ENCODE peak calls at places on chromosome X, in six cellular contexts. One of them, this sample, is unnamed. For H3K4me1, the result is how much of the 10 kb centered on the place peaks cover.

GRCh38 chrX:46704767-46705386 is 54.0 kb downstream of the SLC9A7 start:
- DNase-seq in CD8-positive, alpha-beta memory T cell: no peak
- DNase-seq in DND-41: no peak
- DNase-seq in pancreas: no peak
- DNase-seq in cardiac muscle cell: no peak
- DNase-seq in colonic mucosa: no peak
- DNase-seq in this sample: no peak

GRCh38 chrX:150334100-150334499 is 29.0 kb upstream of the MAMLD1 start:
- DNase-seq in CD8-positive, alpha-beta memory T cell: no peak
- DNase-seq in DND-41: no peak
- DNase-seq in pancreas: no peak
- DNase-seq in cardiac muscle cell: no peak
- DNase-seq in colonic mucosa: no peak
- DNase-seq in this sample: peak

GRCh38 chrX:10533686-10534365 is 86.6 kb downstream of the MID1 start:
- DNase-seq in colonic mucosa: no peak
- DNase-seq in cardiac muscle cell: no peak
- DNase-seq in CD8-positive, alpha-beta memory T cell: no peak
- DNase-seq in DND-41: no peak
- DNase-seq in pancreas: no peak
- DNase-seq in this sample: no peak

GRCh38 chrX:70998402-70999027 is 67.6 kb upstream of the SLC7A3 start:
- DNase-seq in cardiac muscle cell: peak
- DNase-seq in DND-41: peak
- DNase-seq in colonic mucosa: peak
- DNase-seq in CD8-positive, alpha-beta memory T cell: no peak
- DNase-seq in pancreas: no peak
- DNase-seq in this sample: no peak

GRCh38 chrX:19440713-19441112 is 74.6 kb downstream of the MAP3K15 start:
- DNase-seq in cardiac muscle cell: no peak
- DNase-seq in CD8-positive, alpha-beta memory T cell: no peak
- DNase-seq in pancreas: no peak
- DNase-seq in DND-41: no peak
- DNase-seq in colonic mucosa: no peak
- DNase-seq in this sample: no peak

GRCh38 chrX:42519666-42520231 is 258.2 kb downstream of the PPP1R2C start:
- DNase-seq in DND-41: no peak
- DNase-seq in colonic mucosa: no peak
- DNase-seq in CD8-positive, alpha-beta memory T cell: no peak
- DNase-seq in pancreas: no peak
- DNase-seq in cardiac muscle cell: no peak
- DNase-seq in this sample: no peak

GRCh38 chrX:71111141-71111843 is at the start of gene IL2RG:
- DNase-seq in pancreas: no peak
- DNase-seq in DND-41: peak
- DNase-seq in CD8-positive, alpha-beta memory T cell: peak
- DNase-seq in cardiac muscle cell: no peak
- DNase-seq in colonic mucosa: peak
- DNase-seq in this sample: no peak

GRCh38 chrX:20431486-20431885 is 164.8 kb upstream of the RPS6KA3 start:
- DNase-seq in cardiac muscle cell: no peak
- DNase-seq in CD8-positive, alpha-beta memory T cell: no peak
- DNase-seq in DND-41: no peak
- DNase-seq in pancreas: no peak
- DNase-seq in colonic mucosa: no peak
- DNase-seq in this sample: no peak

GRCh38 chrX:130909469-130910136 is 6.6 kb upstream of the ENOX2 start:
- DNase-seq in cardiac muscle cell: no peak
- DNase-seq in pancreas: no peak
- DNase-seq in CD8-positive, alpha-beta memory T cell: no peak
- DNase-seq in DND-41: no peak
- DNase-seq in colonic mucosa: no peak
- DNase-seq in this sample: no peak

GRCh38 chrX:323721-324628 is 5.4 kb upstream of the GTPBP6 start:
- DNase-seq in DND-41: peak
- DNase-seq in pancreas: peak
- DNase-seq in cardiac muscle cell: peak
- DNase-seq in colonic mucosa: no peak
- DNase-seq in CD8-positive, alpha-beta memory T cell: peak
- DNase-seq in this sample: no peak

GRCh38 chrX:155951237-155951789 is 46.2 kb upstream of the IL9R start:
- DNase-seq in CD8-positive, alpha-beta memory T cell: no peak
- DNase-seq in colonic mucosa: no peak
- DNase-seq in DND-41: no peak
- DNase-seq in cardiac muscle cell: no peak
- DNase-seq in pancreas: no peak
- DNase-seq in this sample: no peak

GRCh38 chrX:24347871-24348270 is 12.6 kb upstream of the SUPT20HL1 start:
- DNase-seq in colonic mucosa: no peak
- DNase-seq in pancreas: no peak
- DNase-seq in CD8-positive, alpha-beta memory T cell: no peak
- DNase-seq in cardiac muscle cell: peak
- DNase-seq in DND-41: no peak
- DNase-seq in this sample: no peak

GRCh38 chrX:39204945-39205344 is 403.7 kb downstream of the MID1IP1 start:
- DNase-seq in cardiac muscle cell: no peak
- DNase-seq in pancreas: no peak
- DNase-seq in DND-41: no peak
- DNase-seq in colonic mucosa: no peak
- DNase-seq in CD8-positive, alpha-beta memory T cell: no peak
- DNase-seq in this sample: no peak

GRCh38 chrX:136318895-136319597 is 18.3 kb downstream of the ADGRG4 start:
- DNase-seq in cardiac muscle cell: no peak
- DNase-seq in pancreas: no peak
- DNase-seq in DND-41: no peak
- DNase-seq in CD8-positive, alpha-beta memory T cell: no peak
- DNase-seq in colonic mucosa: no peak
- DNase-seq in this sample: no peak

GRCh38 chrX:38940547-38940946 is 139.3 kb downstream of the MID1IP1 start:
- DNase-seq in CD8-positive, alpha-beta memory T cell: no peak
- DNase-seq in colonic mucosa: no peak
- DNase-seq in DND-41: no peak
- DNase-seq in pancreas: no peak
- DNase-seq in cardiac muscle cell: no peak
- DNase-seq in this sample: no peak

GRCh38 chrX:132751043-132751690 is 207.3 kb downstream of the HS6ST2 start:
- DNase-seq in pancreas: no peak
- DNase-seq in colonic mucosa: no peak
- DNase-seq in DND-41: peak
- DNase-seq in CD8-positive, alpha-beta memory T cell: no peak
- DNase-seq in cardiac muscle cell: no peak
- DNase-seq in this sample: no peak

GRCh38 chrX:134836497-134836968 is 154.3 kb upstream of the SMIM10 start:
- DNase-seq in DND-41: no peak
- DNase-seq in pancreas: no peak
- DNase-seq in CD8-positive, alpha-beta memory T cell: no peak
- DNase-seq in colonic mucosa: no peak
- DNase-seq in cardiac muscle cell: no peak
- DNase-seq in this sample: no peak

GRCh38 chrX:114841051-114841450 is 176.4 kb downstream of the IL13RA2 start:
- DNase-seq in CD8-positive, alpha-beta memory T cell: no peak
- DNase-seq in colonic mucosa: no peak
- DNase-seq in DND-41: no peak
- DNase-seq in cardiac muscle cell: no peak
- DNase-seq in pancreas: no peak
- DNase-seq in this sample: no peak

GRCh38 chrX:118528089-118528753 is 32.6 kb downstream of the DOCK11 start:
- DNase-seq in colonic mucosa: no peak
- DNase-seq in pancreas: no peak
- DNase-seq in DND-41: peak
- DNase-seq in cardiac muscle cell: no peak
- DNase-seq in CD8-positive, alpha-beta memory T cell: peak
- DNase-seq in this sample: no peak

DNA sequence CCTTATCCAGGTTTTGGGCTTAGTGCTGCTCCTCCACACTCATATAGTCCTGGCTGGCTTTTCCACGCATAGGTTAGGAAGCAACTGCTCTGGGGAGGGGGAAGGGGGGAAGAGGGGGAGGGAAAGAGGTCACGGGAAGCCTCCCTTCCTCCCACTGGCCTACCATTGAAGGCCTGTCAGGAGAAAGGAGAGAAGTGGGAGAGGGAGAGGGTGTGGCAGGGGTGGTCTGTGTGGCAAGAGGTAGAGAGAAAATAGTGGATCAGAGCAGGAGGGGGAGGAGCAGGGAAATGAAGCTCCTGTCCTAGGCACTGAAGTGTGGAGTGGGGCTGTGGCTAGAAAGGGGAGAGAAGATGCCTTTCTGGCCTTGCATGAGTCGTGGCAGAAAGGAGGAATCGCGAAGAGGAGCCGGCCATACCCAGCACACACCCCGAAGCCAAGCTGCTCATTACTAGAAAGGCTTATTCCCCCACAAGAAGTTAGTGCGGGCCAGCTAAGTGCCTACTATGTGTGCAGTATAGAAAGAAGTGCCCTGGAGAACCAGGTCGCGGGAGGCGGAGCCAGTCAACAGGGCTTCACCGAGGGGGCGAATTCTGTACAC is 1.1 kb upstream of the TMEM164 start:
- DNase-seq in cardiac muscle cell: no peak
- DNase-seq in colonic mucosa: no peak
- DNase-seq in DND-41: no peak
- DNase-seq in CD8-positive, alpha-beta memory T cell: no peak
- DNase-seq in pancreas: no peak
- DNase-seq in this sample: no peak
- H3K27ac ChIP-seq in cardiac muscle cell: peak
- H3K27ac ChIP-seq in colonic mucosa: peak
- H3K27ac ChIP-seq in DND-41: peak
- H3K27ac ChIP-seq in CD8-positive, alpha-beta memory T cell: peak
- H3K27ac ChIP-seq in pancreas: no peak
- H3K27ac ChIP-seq in this sample: peak

GRCh38 chrX:53319614-53320542 is 38.5 kb upstream of the IQSEC2 start:
- DNase-seq in colonic mucosa: no peak
- DNase-seq in DND-41: no peak
- DNase-seq in CD8-positive, alpha-beta memory T cell: no peak
- DNase-seq in cardiac muscle cell: no peak
- DNase-seq in pancreas: no peak
- DNase-seq in this sample: no peak

GRCh38 chrX:53320543-53321215 is 39.3 kb upstream of the IQSEC2 start:
- DNase-seq in pancreas: peak
- DNase-seq in DND-41: no peak
- DNase-seq in CD8-positive, alpha-beta memory T cell: peak
- DNase-seq in colonic mucosa: no peak
- DNase-seq in cardiac muscle cell: peak
- DNase-seq in this sample: peak

GRCh38 chrX:53323196-53323595 is 41.8 kb upstream of the IQSEC2 start:
- DNase-seq in cardiac muscle cell: no peak
- DNase-seq in colonic mucosa: no peak
- DNase-seq in pancreas: no peak
- DNase-seq in CD8-positive, alpha-beta memory T cell: no peak
- DNase-seq in DND-41: no peak
- DNase-seq in this sample: no peak

GRCh38 chrX:53321943-53322497 is 40.6 kb upstream of the IQSEC2 start:
- DNase-seq in cardiac muscle cell: peak
- DNase-seq in colonic mucosa: no peak
- DNase-seq in DND-41: no peak
- DNase-seq in pancreas: no peak
- DNase-seq in CD8-positive, alpha-beta memory T cell: no peak
- DNase-seq in this sample: no peak

DNA sequence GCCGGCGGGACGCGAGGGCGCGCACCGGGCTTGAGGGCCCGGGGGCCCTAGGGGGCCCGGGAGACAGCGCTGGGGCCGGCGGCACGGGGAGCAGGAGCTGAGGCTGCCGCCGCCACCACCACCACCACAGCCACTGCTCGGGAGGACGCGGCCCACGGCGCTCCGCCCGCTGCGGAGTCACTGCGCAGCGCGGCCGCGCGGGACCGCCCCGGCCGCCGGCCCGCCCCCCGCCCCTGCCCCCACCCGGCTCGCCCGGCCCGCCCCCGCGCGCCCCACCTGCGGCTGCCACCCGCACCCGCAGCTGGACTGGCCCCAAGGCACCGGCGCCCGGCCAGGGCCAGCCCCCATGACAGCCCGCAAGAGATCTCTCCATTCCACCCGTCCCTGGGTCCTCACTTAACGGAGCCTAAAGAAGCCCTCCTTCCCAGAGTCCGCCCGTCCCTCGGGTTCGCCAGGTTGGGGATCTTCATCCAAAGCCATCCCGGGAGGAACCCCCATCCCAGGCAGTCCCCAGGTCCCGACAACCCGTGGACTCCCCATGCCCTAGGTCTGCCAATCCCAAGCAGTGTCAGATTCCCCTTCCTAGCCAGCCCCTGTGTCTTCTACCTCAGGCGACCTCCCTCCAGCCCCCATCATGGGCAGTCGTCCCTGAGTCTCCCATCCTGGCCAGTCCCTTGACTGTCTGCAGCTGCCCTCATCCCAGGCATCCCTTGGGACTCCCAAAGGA is 40.0 kb upstream of the IQSEC2 start:
- DNase-seq in DND-41: no peak
- DNase-seq in pancreas: no peak
- DNase-seq in CD8-positive, alpha-beta memory T cell: no peak
- DNase-seq in cardiac muscle cell: peak
- DNase-seq in colonic mucosa: no peak
- DNase-seq in this sample: no peak
- H3K4me1 ChIP-seq in DND-41: under half
- H3K4me1 ChIP-seq in pancreas: under half
- H3K4me1 ChIP-seq in CD8-positive, alpha-beta memory T cell: under half
- H3K4me1 ChIP-seq in cardiac muscle cell: under half
- H3K4me1 ChIP-seq in colonic mucosa: under half
- H3K4me1 ChIP-seq in this sample: under half

GRCh38 chrX:44039556-44039955 is 66.4 kb upstream of the NDP start:
- DNase-seq in CD8-positive, alpha-beta memory T cell: no peak
- DNase-seq in pancreas: no peak
- DNase-seq in colonic mucosa: no peak
- DNase-seq in DND-41: no peak
- DNase-seq in cardiac muscle cell: no peak
- DNase-seq in this sample: no peak

GRCh38 chrX:44032479-44032878 is 59.3 kb upstream of the NDP start:
- DNase-seq in DND-41: no peak
- DNase-seq in CD8-positive, alpha-beta memory T cell: no peak
- DNase-seq in cardiac muscle cell: no peak
- DNase-seq in pancreas: no peak
- DNase-seq in colonic mucosa: no peak
- DNase-seq in this sample: no peak

GRCh38 chrX:44036336-44036735 is 63.1 kb upstream of the NDP start:
- DNase-seq in cardiac muscle cell: no peak
- DNase-seq in CD8-positive, alpha-beta memory T cell: no peak
- DNase-seq in pancreas: no peak
- DNase-seq in colonic mucosa: no peak
- DNase-seq in DND-41: no peak
- DNase-seq in this sample: no peak

DNA sequence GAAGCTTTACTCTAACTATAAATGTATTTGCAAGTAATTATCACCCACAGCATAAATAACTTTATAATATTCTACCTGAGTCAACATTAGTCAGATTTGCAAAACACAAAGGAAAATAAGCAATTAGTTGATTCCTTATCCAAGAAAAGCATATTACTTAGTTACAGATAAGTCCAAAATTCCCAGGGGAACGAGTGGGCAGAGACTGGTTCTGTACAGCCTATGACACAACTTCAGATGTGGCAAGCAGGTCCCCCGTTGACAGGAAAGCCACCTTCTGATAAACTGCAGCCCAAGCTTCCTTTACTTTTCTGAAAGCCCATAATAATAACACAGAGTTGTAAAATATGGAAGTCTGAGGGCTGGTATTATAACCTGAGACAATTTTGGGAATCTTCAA is 62.4 kb upstream of the NDP start:
- DNase-seq in DND-41: no peak
- DNase-seq in colonic mucosa: no peak
- DNase-seq in pancreas: no peak
- DNase-seq in cardiac muscle cell: no peak
- DNase-seq in CD8-positive, alpha-beta memory T cell: no peak
- DNase-seq in this sample: no peak
- H3K27ac ChIP-seq in DND-41: no peak
- H3K27ac ChIP-seq in colonic mucosa: no peak
- H3K27ac ChIP-seq in pancreas: no peak
- H3K27ac ChIP-seq in cardiac muscle cell: no peak
- H3K27ac ChIP-seq in CD8-positive, alpha-beta memory T cell: no peak
- H3K27ac ChIP-seq in this sample: no peak

GRCh38 chrX:47831788-47832187 is 4.9 kb upstream of the ZNF81 start:
- DNase-seq in CD8-positive, alpha-beta memory T cell: peak
- DNase-seq in colonic mucosa: peak
- DNase-seq in DND-41: peak
- DNase-seq in pancreas: no peak
- DNase-seq in cardiac muscle cell: peak
- DNase-seq in this sample: peak
- H3K4me1 ChIP-seq in CD8-positive, alpha-beta memory T cell: under half
- H3K4me1 ChIP-seq in colonic mucosa: under half
- H3K4me1 ChIP-seq in DND-41: under half
- H3K4me1 ChIP-seq in pancreas: under half
- H3K4me1 ChIP-seq in cardiac muscle cell: under half
- H3K4me1 ChIP-seq in this sample: under half

This sample was measured in heart right ventricle.